ENCODE peak calls at places on chromosome 4, in five cellular contexts. One of them, this sample, is unnamed.

GRCh38 chr4:186190456-186191265 is 706 bp upstream of the CYP4V2 start:
- DNase-seq in T-helper 2 cell: peak; percentile 65
- DNase-seq in AG04450: no peak
- DNase-seq in EL: peak; percentile 50
- DNase-seq in uterus: no peak
- DNase-seq in this sample: peak; percentile 75

GRCh38 chr4:1008840-1009646 is 2.4 kb upstream of the FGFRL1 start:
- DNase-seq in T-helper 2 cell: peak; percentile 43
- DNase-seq in AG04450: no peak
- DNase-seq in EL: peak; percentile 16
- DNase-seq in uterus: peak; percentile 41
- DNase-seq in this sample: no peak

GRCh38 chr4:87278335-87278794 is 44.3 kb downstream of the HSD17B13 start:
- DNase-seq in uterus: no peak
- DNase-seq in EL: no peak
- DNase-seq in T-helper 2 cell: no peak
- DNase-seq in AG04450: no peak
- DNase-seq in this sample: no peak

GRCh38 chr4:185227713-185228278 is 18.4 kb downstream of the SNX25 start:
- DNase-seq in AG04450: no peak
- DNase-seq in T-helper 2 cell: no peak
- DNase-seq in uterus: no peak
- DNase-seq in EL: no peak
- DNase-seq in this sample: no peak

GRCh38 chr4:137749466-137749865 is 217.2 kb upstream of the PCDH18 start:
- DNase-seq in T-helper 2 cell: no peak
- DNase-seq in EL: peak; percentile 23
- DNase-seq in AG04450: peak; percentile 11
- DNase-seq in uterus: no peak
- DNase-seq in this sample: no peak

GRCh38 chr4:38195486-38195885 is 235.3 kb downstream of the PTTG2 start:
- DNase-seq in AG04450: no peak
- DNase-seq in uterus: no peak
- DNase-seq in EL: no peak
- DNase-seq in T-helper 2 cell: no peak
- DNase-seq in this sample: no peak

GRCh38 chr4:8314691-8315255 is 45.2 kb downstream of the HTRA3 start:
- DNase-seq in EL: no peak
- DNase-seq in AG04450: no peak
- DNase-seq in T-helper 2 cell: no peak
- DNase-seq in uterus: peak; percentile 11
- DNase-seq in this sample: peak; percentile 21

GRCh38 chr4:83548151-83548905 is 12.4 kb downstream of the GPAT3 start:
- DNase-seq in EL: peak; percentile 92
- DNase-seq in uterus: peak; percentile 37
- DNase-seq in T-helper 2 cell: peak; percentile 96
- DNase-seq in AG04450: peak; percentile 86
- DNase-seq in this sample: peak; percentile 81

GRCh38 chr4:161799687-161800086 is 364.1 kb downstream of the FSTL5 start:
- DNase-seq in AG04450: no peak
- DNase-seq in T-helper 2 cell: no peak
- DNase-seq in uterus: no peak
- DNase-seq in EL: no peak
- DNase-seq in this sample: no peak

GRCh38 chr4:129342820-129343219 is 246.9 kb downstream of the C4orf33 start:
- DNase-seq in EL: peak; percentile 83
- DNase-seq in T-helper 2 cell: no peak
- DNase-seq in AG04450: no peak
- DNase-seq in uterus: no peak
- DNase-seq in this sample: no peak

GRCh38 chr4:94032754-94033153 is 174.9 kb upstream of the SMARCAD1 start:
- DNase-seq in T-helper 2 cell: no peak
- DNase-seq in AG04450: no peak
- DNase-seq in EL: peak; percentile 4
- DNase-seq in uterus: no peak
- DNase-seq in this sample: no peak

GRCh38 chr4:128782076-128782715 is 27.3 kb upstream of the JADE1 start:
- DNase-seq in EL: peak; percentile 5
- DNase-seq in AG04450: no peak
- DNase-seq in uterus: peak; percentile 21
- DNase-seq in T-helper 2 cell: peak; percentile 53
- DNase-seq in this sample: no peak

GRCh38 chr4:132992686-132993085 is 156.4 kb upstream of the PCDH10 start:
- DNase-seq in AG04450: no peak
- DNase-seq in EL: no peak
- DNase-seq in T-helper 2 cell: no peak
- DNase-seq in uterus: no peak
- DNase-seq in this sample: no peak

GRCh38 chr4:13860126-13860525 is 232.6 kb upstream of the BOD1L1 start:
- DNase-seq in uterus: no peak
- DNase-seq in T-helper 2 cell: no peak
- DNase-seq in AG04450: no peak
- DNase-seq in EL: peak; percentile 12
- DNase-seq in this sample: no peak

GRCh38 chr4:26372076-26372475 is 51.3 kb downstream of the RBPJ start:
- DNase-seq in AG04450: no peak
- DNase-seq in uterus: no peak
- DNase-seq in T-helper 2 cell: no peak
- DNase-seq in EL: no peak
- DNase-seq in this sample: no peak

GRCh38 chr4:57131849-57132745 is 21.9 kb upstream of the IGFBP7 start:
- DNase-seq in AG04450: no peak
- DNase-seq in EL: no peak
- DNase-seq in uterus: no peak
- DNase-seq in T-helper 2 cell: no peak
- DNase-seq in this sample: no peak

GRCh38 chr4:85713005-85713404 is 238.1 kb downstream of the ARHGAP24 start:
- DNase-seq in T-helper 2 cell: no peak
- DNase-seq in AG04450: no peak
- DNase-seq in uterus: no peak
- DNase-seq in EL: no peak
- DNase-seq in this sample: no peak

GRCh38 chr4:187666634-187667033 is 328.9 kb upstream of the ZFP42 start:
- DNase-seq in T-helper 2 cell: no peak
- DNase-seq in AG04450: no peak
- DNase-seq in uterus: no peak
- DNase-seq in EL: no peak
- DNase-seq in this sample: no peak

GRCh38 chr4:125125256-125125655 is 189.5 kb upstream of the FAT4 start:
- DNase-seq in AG04450: no peak
- DNase-seq in EL: no peak
- DNase-seq in uterus: no peak
- DNase-seq in T-helper 2 cell: no peak
- DNase-seq in this sample: no peak

GRCh38 chr4:926538-926937 is 5.6 kb downstream of the GAK start:
- DNase-seq in EL: no peak
- DNase-seq in T-helper 2 cell: no peak
- DNase-seq in AG04450: no peak
- DNase-seq in uterus: no peak
- DNase-seq in this sample: no peak

GRCh38 chr4:25658357-25658771 is 2.7 kb downstream of the SLC34A2 start:
- DNase-seq in AG04450: no peak
- DNase-seq in T-helper 2 cell: no peak
- DNase-seq in uterus: no peak
- DNase-seq in EL: no peak
- DNase-seq in this sample: no peak

GRCh38 chr4:149719357-149719756 is 96.3 kb downstream of the IQCM start:
- DNase-seq in AG04450: peak; percentile 10
- DNase-seq in uterus: no peak
- DNase-seq in T-helper 2 cell: no peak
- DNase-seq in EL: no peak
- DNase-seq in this sample: no peak

GRCh38 chr4:53507671-53508286 is 83.5 kb downstream of the LNX1 start:
- DNase-seq in uterus: no peak
- DNase-seq in EL: no peak
- DNase-seq in AG04450: no peak
- DNase-seq in T-helper 2 cell: no peak
- DNase-seq in this sample: peak; percentile 91

GRCh38 chr4:76489799-76490176 is 54.8 kb downstream of the SHROOM3 start:
- DNase-seq in uterus: no peak
- DNase-seq in EL: no peak
- DNase-seq in T-helper 2 cell: no peak
- DNase-seq in AG04450: no peak
- DNase-seq in this sample: no peak

GRCh38 chr4:68906238-68907137 is 45.1 kb downstream of the UGT2A3 start:
- DNase-seq in T-helper 2 cell: no peak
- DNase-seq in EL: peak; percentile 20
- DNase-seq in AG04450: no peak
- DNase-seq in uterus: no peak
- DNase-seq in this sample: peak; percentile 59

GRCh38 chr4:183008492-183008891 is 90.6 kb upstream of the WWC2 start:
- DNase-seq in AG04450: no peak
- DNase-seq in EL: no peak
- DNase-seq in uterus: no peak
- DNase-seq in T-helper 2 cell: no peak
- DNase-seq in this sample: no peak

GRCh38 chr4:184794470-184794869 is 31.3 kb downstream of the ACSL1 start:
- DNase-seq in uterus: no peak
- DNase-seq in EL: no peak
- DNase-seq in AG04450: no peak
- DNase-seq in T-helper 2 cell: no peak
- DNase-seq in this sample: no peak